ENCODE peak calls at places on chromosomes 7 and 10, in five cellular contexts. W, G, Y, E and K are unnamed samples.

GRCh38 chr7:128450409-128450808 is 5.3 kb upstream of the HILPDA start:
- DNase-seq in W (no peak), G (no peak), Y (no peak), E (no peak), K (no peak)

GRCh38 chr7:27400168-27400567 is 157.6 kb downstream of the EVX1 start:
- DNase-seq in W (no peak), G (no peak), Y (no peak), E (no peak), K (no peak)

GRCh38 chr10:132703305-132704007 is 82.5 kb downstream of the NKX6-2 start:
- DNase-seq in W (peak), G (no peak), Y (no peak), E (no peak), K (peak)

GRCh38 chr7:90692396-90692795 is 96.3 kb downstream of the CDK14 start:
- DNase-seq in W (no peak), G (no peak), Y (no peak), E (no peak), K (no peak)

GRCh38 chr7:1544178-1544895 is 11.7 kb downstream of the TMEM184A start:
- DNase-seq in W (peak), G (no peak), Y (no peak), E (no peak), K (no peak)

GRCh38 chr7:155357573-155358041 is 59.9 kb downstream of the INSIG1 start:
- DNase-seq in W (peak), G (no peak), Y (no peak), E (no peak), K (peak)

GRCh38 chr7:11343818-11344413 is 370.2 kb downstream of the PHF14 start:
- DNase-seq in W (no peak), G (peak), Y (no peak), E (peak), K (no peak)

GRCh38 chr10:124211921-124212320 is 118.5 kb upstream of the CHST15 start:
- DNase-seq in W (no peak), G (no peak), Y (no peak), E (no peak), K (no peak)

GRCh38 chr10:124898493-124898892 is 43.4 kb upstream of the ZRANB1 start:
- DNase-seq in W (no peak), G (no peak), Y (no peak), E (no peak), K (no peak)

GRCh38 chr10:18610517-18610916 is 40.9 kb downstream of the NSUN6 start:
- DNase-seq in W (no peak), G (peak), Y (peak), E (no peak), K (peak)

GRCh38 chr7:47511698-47512370 is 70.1 kb downstream of the TNS3 start:
- DNase-seq in W (no peak), G (no peak), Y (no peak), E (no peak), K (no peak)